ENCODE peak calls at places on chromosomes 3 and 15, in four cellular contexts. One of them, this sample, is unnamed.

GRCh38 chr15:82850242-82850591 is 40.8 kb downstream of the WHAMM start:
- DNase-seq in HCT116: no peak
- DNase-seq in K562: peak
- DNase-seq in HepG2: no peak
- DNase-seq in this sample: peak

GRCh38 chr3:26279091-26279490 is 343.5 kb upstream of the LRRC3B start:
- DNase-seq in K562: no peak
- DNase-seq in HepG2: no peak
- DNase-seq in HCT116: no peak
- DNase-seq in this sample: no peak

GRCh38 chr15:64693134-64693533 is 82.3 kb downstream of the RBPMS2 start:
- DNase-seq in K562: no peak
- DNase-seq in HepG2: peak
- DNase-seq in HCT116: no peak
- DNase-seq in this sample: no peak

GRCh38 chr3:12265558-12265957 is 23.3 kb upstream of the PPARG start:
- DNase-seq in HCT116: no peak
- DNase-seq in HepG2: no peak
- DNase-seq in K562: no peak
- DNase-seq in this sample: no peak

GRCh38 chr3:150727653-150728502 is 24.2 kb upstream of the ERICH6 start:
- DNase-seq in HepG2: no peak
- DNase-seq in K562: peak
- DNase-seq in HCT116: no peak
- DNase-seq in this sample: no peak

GRCh38 chr15:49472338-49472737 is 49.3 kb downstream of the FGF7 start:
- DNase-seq in HCT116: no peak
- DNase-seq in K562: no peak
- DNase-seq in HepG2: no peak
- DNase-seq in this sample: no peak

GRCh38 chr3:170751083-170751893 is 118.7 kb downstream of the RPL22L1 start:
- DNase-seq in K562: no peak
- DNase-seq in HepG2: no peak
- DNase-seq in HCT116: peak
- DNase-seq in this sample: no peak

GRCh38 chr15:34470892-34471291 is 33.3 kb upstream of the GOLGA8A start:
- DNase-seq in HCT116: no peak
- DNase-seq in HepG2: no peak
- DNase-seq in K562: no peak
- DNase-seq in this sample: no peak

GRCh38 chr3:137294839-137295238 is 337.1 kb downstream of the IL20RB start:
- DNase-seq in HCT116: no peak
- DNase-seq in HepG2: no peak
- DNase-seq in K562: no peak
- DNase-seq in this sample: no peak

GRCh38 chr3:155553800-155554199 is 191.1 kb downstream of the PLCH1 start:
- DNase-seq in HCT116: no peak
- DNase-seq in K562: no peak
- DNase-seq in HepG2: peak
- DNase-seq in this sample: no peak

GRCh38 chr3:125511420-125512094 is 8.4 kb downstream of the SNX4 start:
- DNase-seq in HepG2: no peak
- DNase-seq in K562: no peak
- DNase-seq in HCT116: no peak
- DNase-seq in this sample: peak

GRCh38 chr15:101118116-101118515 is 133.7 kb downstream of the CHSY1 start:
- DNase-seq in K562: no peak
- DNase-seq in HepG2: no peak
- DNase-seq in HCT116: no peak
- DNase-seq in this sample: no peak

GRCh38 chr15:99174567-99174966 is 69.7 kb downstream of the SYNM start:
- DNase-seq in HepG2: no peak
- DNase-seq in K562: no peak
- DNase-seq in HCT116: no peak
- DNase-seq in this sample: no peak

GRCh38 chr15:29348308-29348914 is 78.8 kb upstream of the NSMCE3 start:
- DNase-seq in HepG2: no peak
- DNase-seq in K562: no peak
- DNase-seq in HCT116: no peak
- DNase-seq in this sample: no peak

GRCh38 chr15:68658151-68658550 is 79.4 kb downstream of the CORO2B start:
- DNase-seq in HepG2: no peak
- DNase-seq in K562: no peak
- DNase-seq in HCT116: no peak
- DNase-seq in this sample: no peak

GRCh38 chr3:125154800-125155269 is 57.7 kb downstream of the SLC12A8 start:
- DNase-seq in K562: no peak
- DNase-seq in HCT116: no peak
- DNase-seq in HepG2: no peak
- DNase-seq in this sample: no peak

GRCh38 chr3:122219242-122219872 is 35.9 kb downstream of the CASR start:
- DNase-seq in K562: no peak
- DNase-seq in HepG2: no peak
- DNase-seq in HCT116: no peak
- DNase-seq in this sample: no peak

GRCh38 chr3:169308654-169309325 is 354.7 kb downstream of the MECOM start:
- DNase-seq in HCT116: no peak
- DNase-seq in K562: no peak
- DNase-seq in HepG2: no peak
- DNase-seq in this sample: no peak

GRCh38 chr3:115918900-115919299 is 295.6 kb downstream of the GAP43 start:
- DNase-seq in HepG2: no peak
- DNase-seq in HCT116: no peak
- DNase-seq in K562: no peak
- DNase-seq in this sample: no peak

GRCh38 chr15:38642689-38643270 is 78.2 kb upstream of the RASGRP1 start:
- DNase-seq in HepG2: no peak
- DNase-seq in K562: no peak
- DNase-seq in HCT116: no peak
- DNase-seq in this sample: no peak

GRCh38 chr3:52046186-52046913 is 10.0 kb downstream of the DUSP7 start:
- DNase-seq in HepG2: no peak
- DNase-seq in HCT116: peak
- DNase-seq in K562: no peak
- DNase-seq in this sample: peak

GRCh38 chr3:50318615-50319014 is 3.9 kb downstream of the HYAL2 start:
- DNase-seq in HCT116: no peak
- DNase-seq in HepG2: no peak
- DNase-seq in K562: no peak
- DNase-seq in this sample: no peak

GRCh38 chr3:11601446-11602241 is 42.1 kb downstream of the VGLL4 start:
- DNase-seq in K562: no peak
- DNase-seq in HepG2: no peak
- DNase-seq in HCT116: no peak
- DNase-seq in this sample: no peak

GRCh38 chr3:50583897-50584296 is 14.6 kb downstream of the HEMK1 start:
- DNase-seq in K562: no peak
- DNase-seq in HepG2: no peak
- DNase-seq in HCT116: no peak
- DNase-seq in this sample: no peak

GRCh38 chr3:128271536-128272332 is 118.5 kb downstream of the EEFSEC start:
- DNase-seq in HepG2: no peak
- DNase-seq in HCT116: no peak
- DNase-seq in K562: no peak
- DNase-seq in this sample: peak

GRCh38 chr3:185561374-185561943 is 9.1 kb upstream of the LIPH start:
- DNase-seq in HepG2: no peak
- DNase-seq in HCT116: no peak
- DNase-seq in K562: no peak
- DNase-seq in this sample: no peak

GRCh38 chr15:101483476-101483875 is 6.0 kb downstream of the PCSK6 start:
- DNase-seq in HepG2: no peak
- DNase-seq in K562: no peak
- DNase-seq in HCT116: no peak
- DNase-seq in this sample: no peak

GRCh38 chr3:111926266-111926676 is 52.6 kb upstream of the ABHD10 start:
- DNase-seq in HepG2: no peak
- DNase-seq in HCT116: peak
- DNase-seq in K562: no peak
- DNase-seq in this sample: no peak

GRCh38 chr15:100880897-100881242 is 1.2 kb downstream of the ALDH1A3 start:
- DNase-seq in HCT116: no peak
- DNase-seq in HepG2: no peak
- DNase-seq in K562: no peak
- DNase-seq in this sample: no peak

GRCh38 chr3:99925584-99925983 is 107.9 kb downstream of the CMSS1 start:
- DNase-seq in K562: no peak
- DNase-seq in HepG2: no peak
- DNase-seq in HCT116: no peak
- DNase-seq in this sample: peak

GRCh38 chr15:36392666-36393266 is 186.7 kb upstream of the CDIN1 start:
- DNase-seq in HCT116: no peak
- DNase-seq in HepG2: no peak
- DNase-seq in K562: no peak
- DNase-seq in this sample: no peak

GRCh38 chr3:101642441-101642840 is 34.5 kb downstream of the ZBTB11 start:
- DNase-seq in K562: no peak
- DNase-seq in HepG2: no peak
- DNase-seq in HCT116: no peak
- DNase-seq in this sample: no peak
- TF ChIP-seq SIN3A in K562: no peak
- TF ChIP-seq SIN3A in HepG2: no peak
- TF ChIP-seq SIN3A in HCT116: no peak
- TF ChIP-seq SIN3A in this sample: no peak

DNA sequence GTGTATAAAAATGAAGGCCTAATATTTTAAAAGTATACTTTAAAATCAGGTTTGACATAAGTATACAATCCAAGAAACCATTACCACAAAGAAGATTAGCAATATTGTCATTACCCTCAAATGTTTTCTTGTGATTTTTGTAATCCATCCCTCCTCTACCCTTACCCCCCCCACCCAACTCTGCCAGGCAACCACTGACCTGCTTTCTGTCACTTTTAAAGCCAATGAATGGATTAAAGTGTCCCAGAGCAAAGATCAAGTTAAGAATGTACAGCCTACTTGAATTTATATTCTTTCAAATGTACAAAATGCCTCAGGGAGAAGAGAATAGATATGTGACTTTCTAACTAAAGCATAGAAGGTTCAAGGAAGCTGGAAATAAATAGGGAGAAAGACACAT is 1038.8 kb upstream of the GBE1 start:
- DNase-seq in HepG2: no peak
- DNase-seq in HCT116: no peak
- DNase-seq in K562: no peak
- DNase-seq in this sample: no peak
- TF ChIP-seq ELF1 in HepG2: no peak
- TF ChIP-seq ELF1 in HCT116: no peak
- TF ChIP-seq ELF1 in K562: no peak
- TF ChIP-seq ELF1 in this sample: no peak

DNA sequence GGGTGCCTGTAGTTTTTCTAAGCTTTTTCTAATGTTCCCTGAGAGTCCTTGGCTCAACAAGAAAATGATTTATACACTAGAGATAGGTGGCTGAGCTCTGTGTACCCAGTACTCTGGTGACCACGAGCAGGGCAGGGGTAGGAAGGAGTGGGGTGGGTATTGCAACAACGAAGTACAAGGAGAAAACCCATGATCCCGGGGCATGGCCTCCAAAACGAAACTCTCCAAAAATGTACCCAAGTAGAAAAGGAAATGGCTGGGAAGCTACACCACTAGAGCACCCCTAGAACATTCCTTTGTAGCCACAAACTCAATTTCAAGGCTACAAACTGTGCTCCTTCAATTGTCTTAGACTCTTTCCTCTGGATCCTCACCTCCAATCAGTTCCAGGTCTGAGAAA is 138.9 kb downstream of the DUT start:
- DNase-seq in HCT116: no peak
- DNase-seq in K562: no peak
- DNase-seq in HepG2: no peak
- DNase-seq in this sample: no peak
- TF ChIP-seq SIN3A in HCT116: no peak
- TF ChIP-seq SIN3A in K562: no peak
- TF ChIP-seq SIN3A in HepG2: no peak
- TF ChIP-seq SIN3A in this sample: no peak

GRCh38 chr15:71261418-71261817 is 146.1 kb downstream of the THSD4 start:
- DNase-seq in K562: no peak
- DNase-seq in HepG2: no peak
- DNase-seq in HCT116: no peak
- DNase-seq in this sample: no peak

GRCh38 chr15:71256934-71257333 is 141.7 kb downstream of the THSD4 start:
- DNase-seq in HepG2: no peak
- DNase-seq in HCT116: no peak
- DNase-seq in K562: no peak
- DNase-seq in this sample: no peak

GRCh38 chr15:71261934-71262333 is 146.7 kb downstream of the THSD4 start:
- DNase-seq in HepG2: no peak
- DNase-seq in K562: no peak
- DNase-seq in HCT116: no peak
- DNase-seq in this sample: peak

GRCh38 chr15:71262599-71262998 is 147.3 kb downstream of the THSD4 start:
- DNase-seq in HepG2: no peak
- DNase-seq in HCT116: no peak
- DNase-seq in K562: no peak
- DNase-seq in this sample: no peak

DNA sequence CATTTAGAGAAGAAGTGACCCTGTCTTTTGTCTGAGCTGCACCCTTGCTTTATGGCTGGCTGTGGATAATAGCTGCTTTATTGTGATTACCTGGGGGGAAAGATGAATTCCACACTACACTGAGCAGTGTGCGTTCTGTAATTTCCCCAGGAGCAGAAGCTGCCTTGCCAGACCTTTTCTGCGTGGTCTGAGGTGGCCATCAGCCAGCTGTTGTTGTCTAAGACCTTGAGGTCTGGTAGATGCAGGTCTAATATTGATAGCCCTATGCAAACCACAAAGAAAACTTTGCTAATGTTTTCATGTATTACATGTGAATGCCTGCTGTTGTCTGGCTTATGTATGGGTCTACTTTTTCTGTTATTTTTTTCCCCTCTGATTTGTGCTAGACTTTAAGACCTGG is 144.6 kb downstream of the THSD4 start:
- DNase-seq in HCT116: no peak
- DNase-seq in HepG2: no peak
- DNase-seq in K562: no peak
- DNase-seq in this sample: no peak
- TF ChIP-seq ELF1 in HCT116: no peak
- TF ChIP-seq ELF1 in HepG2: no peak
- TF ChIP-seq ELF1 in K562: no peak
- TF ChIP-seq ELF1 in this sample: no peak